ENCODE peak calls at places on chromosomes 6 and 20, in seven cellular contexts. K is omental fat pad, W is glutamatergic neuron, S is endothelial cell, O is neural crest cell, R is OCI-LY7, Y is germinal center. T is an unnamed sample.

GRCh38 chr20:3586111-3586510 is 77.1 kb downstream of the GFRA4 start:
- DNase-seq in S (no peak), R (no peak), K (no peak), W (no peak), O (no peak), Y (no peak), T (no peak)

GRCh38 chr6:136192917-136193316 is 57.2 kb downstream of the MTFR2 start:
- DNase-seq in Y (no peak), S (no peak), R (no peak), O (no peak), K (no peak), W (no peak), T (no peak)

GRCh38 chr20:35360033-35360432 is 51.7 kb downstream of the UQCC1 start:
- DNase-seq in Y (no peak), O (no peak), W (no peak), R (no peak), K (no peak), S (no peak), T (no peak)

GRCh38 chr6:104862456-104862855 is 2.7 kb upstream of the HACE1 start:
- DNase-seq in Y (no peak), W (no peak), R (no peak), K (no peak), O (no peak), S (no peak), T (no peak)

GRCh38 chr6:45681860-45682488 is 304.2 kb upstream of the SUPT3H start:
- DNase-seq in Y (peak; percentile 75), K (no peak), S (no peak), O (no peak), R (peak; percentile 94), W (no peak), T (peak; percentile 95)

GRCh38 chr6:162313922-162314660 is 413.5 kb downstream of the PRKN start:
- DNase-seq in R (no peak), K (no peak), S (no peak), Y (no peak), O (no peak), W (no peak), T (no peak)

GRCh38 chr20:39893013-39893685 is 795.9 kb downstream of the MAFB start:
- DNase-seq in W (no peak), S (no peak), O (no peak), K (no peak), Y (no peak), R (no peak), T (no peak)

GRCh38 chr6:2434911-2435310 is 189.5 kb upstream of the GMDS start:
- DNase-seq in Y (no peak), R (no peak), W (no peak), O (no peak), K (no peak), S (no peak), T (no peak)

GRCh38 chr6:31495580-31495979 is 2.4 kb upstream of the MICB start:
- DNase-seq in R (peak; percentile 28), Y (no peak), O (no peak), K (no peak), S (no peak), W (no peak), T (peak; percentile 57)

GRCh38 chr20:62914970-62915457 is 11.3 kb downstream of the DIDO1 start:
- DNase-seq in Y (no peak), O (peak; percentile 60), K (no peak), S (peak; percentile 65), R (no peak), W (peak; percentile 58), T (no peak)

GRCh38 chr20:31606928-31607639 is 2.0 kb downstream of the ID1 start:
- DNase-seq in Y (no peak), O (no peak), S (no peak), K (no peak), R (no peak), W (peak; percentile 55), T (no peak)

GRCh38 chr20:62702886-62703852 is 5.5 kb upstream of the NTSR1 start:
- DNase-seq in O (no peak), Y (no peak), S (no peak), K (no peak), W (peak; percentile 8), R (no peak), T (no peak)

GRCh38 chr6:5345324-5345723 is 84.0 kb downstream of the FARS2 start:
- DNase-seq in O (no peak), W (no peak), S (no peak), K (no peak), R (no peak), Y (no peak), T (no peak)

GRCh38 chr20:62860924-62861691 is 514 bp downstream of the TCFL5 start:
- DNase-seq in K (no peak), Y (peak; percentile 22), W (peak; percentile 53), O (no peak), S (peak; percentile 41), R (peak; percentile 45), T (peak; percentile 54)

GRCh38 chr6:156775717-156776116 is 1.5 kb upstream of the ARID1B start:
- DNase-seq in S (no peak), O (no peak), R (no peak), Y (no peak), W (no peak), K (no peak), T (no peak)

GRCh38 chr6:37680668-37681067 is 17.0 kb downstream of the MDGA1 start:
- DNase-seq in K (no peak), S (no peak), W (no peak), Y (no peak), O (no peak), R (no peak), T (no peak)

GRCh38 chr20:36642136-36642535 is 3.9 kb downstream of the SLA2 start:
- DNase-seq in S (no peak), Y (no peak), W (no peak), K (no peak), R (no peak), O (no peak), T (no peak)

GRCh38 chr6:126280287-126280686 is 59.6 kb upstream of the CENPW start:
- DNase-seq in S (no peak), K (no peak), W (no peak), Y (no peak), R (no peak), O (no peak), T (no peak)

GRCh38 chr6:170235726-170236125 is 55.2 kb downstream of the DLL1 start:
- DNase-seq in W (no peak), R (no peak), Y (no peak), O (no peak), K (no peak), S (no peak), T (no peak)

GRCh38 chr6:113359155-113360140 is 497.7 kb upstream of the MARCKS start:
- DNase-seq in Y (no peak), K (no peak), S (no peak), R (no peak), O (no peak), W (no peak), T (no peak)

GRCh38 chr6:10687582-10687981 is 6.8 kb downstream of the C6orf52 start:
- DNase-seq in O (no peak), R (no peak), W (no peak), S (no peak), Y (no peak), K (no peak), T (no peak)

GRCh38 chr6:121780325-121781313 is 345.2 kb downstream of the GJA1 start:
- DNase-seq in K (no peak), S (no peak), W (peak; percentile 47), Y (no peak), R (no peak), O (no peak), T (no peak)

GRCh38 chr6:43743682-43744381 is 26.2 kb upstream of the VEGFA start:
- DNase-seq in S (no peak), Y (no peak), R (no peak), K (no peak), O (no peak), W (no peak), T (no peak)

GRCh38 chr6:35911871-35912653 is 8.8 kb downstream of the SRPK1 start:
- DNase-seq in S (no peak), W (no peak), K (no peak), Y (no peak), O (no peak), R (no peak), T (no peak)

GRCh38 chr6:164106345-164106769 is 691.8 kb downstream of the QKI start:
- DNase-seq in S (peak; percentile 60), Y (no peak), W (peak; percentile 37), K (no peak), O (peak; percentile 42), R (peak; percentile 24), T (peak; percentile 43)

GRCh38 chr20:63771046-63771707 is 31.6 kb downstream of the SLC2A4RG start:
- DNase-seq in Y (no peak), K (no peak), O (no peak), W (no peak), S (no peak), R (no peak), T (no peak)

GRCh38 chr6:11243861-11244260 is 11.4 kb upstream of the NEDD9 start:
- DNase-seq in R (no peak), Y (no peak), O (no peak), K (no peak), S (no peak), W (no peak), T (no peak)

GRCh38 chr6:47633141-47633540 is 65.2 kb upstream of the ADGRF4 start:
- DNase-seq in R (no peak), S (no peak), O (no peak), K (no peak), W (no peak), Y (no peak), T (no peak)